ENCODE peak calls at places on chromosomes 3 and 15, in eight cellular contexts. C, Q, G, O, Z, E, N and F are unnamed samples.

GRCh38 chr15:40229316-40229715 is 9.5 kb upstream of the PAK6 start:
- DNase-seq in C (no peak), Q (no peak), G (no peak), O (no peak), Z (no peak), E (no peak), N (no peak), F (no peak)

GRCh38 chr15:49235446-49236207 is 65.6 kb downstream of the GALK2 start:
- DNase-seq in C (peak), Q (peak), G (peak), O (peak), Z (peak), E (peak), N (peak), F (peak)

GRCh38 chr3:13451301-13451673 is 28.8 kb upstream of the HDAC11 start:
- DNase-seq in C (no peak), Q (peak), G (peak), O (peak), Z (no peak), E (peak), N (no peak), F (peak)

GRCh38 chr3:189718215-189718614 is 87.0 kb downstream of the TP63 start:
- DNase-seq in C (no peak), Q (no peak), G (no peak), O (no peak), Z (no peak), E (no peak), N (no peak), F (peak)

GRCh38 chr3:16841906-16842709 is 42.6 kb upstream of the PLCL2 start:
- DNase-seq in C (no peak), Q (peak), G (no peak), O (no peak), Z (peak), E (peak), N (no peak), F (no peak)

GRCh38 chr3:48661501-48662139 is 1.1 kb downstream of the CELSR3 start:
- DNase-seq in C (peak), Q (peak), G (peak), O (peak), Z (no peak), E (peak), N (no peak), F (no peak)

GRCh38 chr15:97678677-97679076 is 281.8 kb upstream of the ARRDC4 start:
- DNase-seq in C (no peak), Q (no peak), G (no peak), O (no peak), Z (no peak), E (no peak), N (no peak), F (no peak)

GRCh38 chr15:98713585-98714001 is 65.3 kb downstream of the IGF1R start:
- DNase-seq in C (no peak), Q (peak), G (no peak), O (no peak), Z (no peak), E (no peak), N (no peak), F (peak)

GRCh38 chr15:53837263-53837662 is 77.8 kb upstream of the WDR72 start:
- DNase-seq in C (no peak), Q (no peak), G (no peak), O (no peak), Z (peak), E (no peak), N (no peak), F (peak)

GRCh38 chr3:127339943-127340861 is 52.4 kb upstream of the PRR20G start:
- DNase-seq in C (no peak), Q (no peak), G (no peak), O (no peak), Z (no peak), E (no peak), N (no peak), F (no peak)

GRCh38 chr3:178845446-178846118 is 226.0 kb downstream of the ZMAT3 start:
- DNase-seq in C (no peak), Q (no peak), G (peak), O (no peak), Z (no peak), E (no peak), N (no peak), F (no peak)

GRCh38 chr15:73564255-73564654 is 68.9 kb downstream of the NPTN start:
- DNase-seq in C (no peak), Q (no peak), G (peak), O (no peak), Z (no peak), E (no peak), N (no peak), F (no peak)

GRCh38 chr3:169041677-169042171 is 621.8 kb downstream of the MECOM start:
- DNase-seq in C (no peak), Q (no peak), G (peak), O (peak), Z (no peak), E (no peak), N (peak), F (no peak)

GRCh38 chr3:30161370-30161769 is 445.0 kb upstream of the TGFBR2 start:
- DNase-seq in C (no peak), Q (no peak), G (peak), O (no peak), Z (no peak), E (no peak), N (no peak), F (no peak)

GRCh38 chr3:13500133-13500885 is 20.2 kb downstream of the HDAC11 start:
- DNase-seq in C (peak), Q (peak), G (no peak), O (no peak), Z (no peak), E (peak), N (no peak), F (no peak)

GRCh38 chr3:79326642-79327041 is 441.2 kb downstream of the ROBO1 start:
- DNase-seq in C (no peak), Q (no peak), G (peak), O (no peak), Z (no peak), E (no peak), N (no peak), F (no peak)

GRCh38 chr3:134718736-134719135 is 67.9 kb upstream of the KY start:
- DNase-seq in C (no peak), Q (no peak), G (peak), O (no peak), Z (no peak), E (no peak), N (no peak), F (no peak)

GRCh38 chr15:51030649-51031316 is 63.9 kb downstream of the TNFAIP8L3 start:
- DNase-seq in C (no peak), Q (no peak), G (peak), O (peak), Z (no peak), E (no peak), N (peak), F (no peak)

GRCh38 chr3:117059054-117059989 is 349.7 kb downstream of the TUSC7 start:
- DNase-seq in C (no peak), Q (no peak), G (peak), O (peak), Z (peak), E (no peak), N (peak), F (peak)

GRCh38 chr3:10548997-10549396 is 43.6 kb upstream of the ATP2B2 start:
- DNase-seq in C (no peak), Q (peak), G (no peak), O (no peak), Z (no peak), E (peak), N (no peak), F (peak)

GRCh38 chr3:157099337-157100078 is 60.4 kb downstream of the CCNL1 start:
- DNase-seq in C (no peak), Q (no peak), G (peak), O (no peak), Z (no peak), E (no peak), N (no peak), F (no peak)

GRCh38 chr15:41804361-41804760 is 23.5 kb upstream of the JMJD7 start:
- DNase-seq in C (no peak), Q (no peak), G (no peak), O (no peak), Z (no peak), E (no peak), N (no peak), F (peak)

GRCh38 chr15:65869954-65870871 is 922 bp downstream of the RAB11A start:
- DNase-seq in C (peak), Q (peak), G (peak), O (no peak), Z (peak), E (peak), N (no peak), F (peak)

GRCh38 chr3:178707632-178708031 is 171.4 kb downstream of the KCNMB2 start:
- DNase-seq in C (no peak), Q (no peak), G (no peak), O (no peak), Z (peak), E (no peak), N (no peak), F (peak)

GRCh38 chr15:59026207-59026606 is 38.7 kb downstream of the RNF111 start:
- DNase-seq in C (no peak), Q (no peak), G (no peak), O (no peak), Z (no peak), E (no peak), N (no peak), F (no peak)

GRCh38 chr3:149919509-149919908 is 51.2 kb downstream of the PFN2 start:
- DNase-seq in C (no peak), Q (no peak), G (no peak), O (no peak), Z (no peak), E (no peak), N (no peak), F (no peak)

GRCh38 chr3:195806211-195806915 is 5.4 kb downstream of the MUC4 start:
- DNase-seq in C (peak), Q (no peak), G (no peak), O (no peak), Z (no peak), E (no peak), N (no peak), F (no peak)

GRCh38 chr15:60971719-60972118 is 257.4 kb downstream of the RORA start:
- DNase-seq in C (no peak), Q (no peak), G (no peak), O (no peak), Z (no peak), E (no peak), N (no peak), F (no peak)

GRCh38 chr15:80401471-80401870 is 2.7 kb upstream of the ARNT2 start:
- DNase-seq in C (no peak), Q (no peak), G (peak), O (no peak), Z (no peak), E (no peak), N (no peak), F (no peak)

GRCh38 chr3:125207507-125207906 is 5.0 kb downstream of the SLC12A8 start:
- DNase-seq in C (no peak), Q (no peak), G (no peak), O (no peak), Z (no peak), E (no peak), N (no peak), F (no peak)

GRCh38 chr3:153269730-153270129 is 107.7 kb downstream of the RAP2B start:
- DNase-seq in C (no peak), Q (no peak), G (no peak), O (no peak), Z (no peak), E (no peak), N (no peak), F (no peak)